ENCODE peak calls at places on chromosomes 4 and X, in seven cellular contexts. One of them, this sample, is unnamed.

GRCh38 chr4:108044951-108045686 is 55.4 kb downstream of the HADH start:
- DNase-seq in NCI-H526: no peak
- DNase-seq in GM12892: no peak
- DNase-seq in activated naive CD8-positive, alpha-beta T cell treated with anti-CD3 and anti-CD28 coated beads, Interleukin-2, amount 50 U/mL, for 16 hours: no peak
- DNase-seq in stimulated activated CD4-positive, alpha-beta T cell treated with anti-CD3 and anti-CD28 coated beads, Interleukin-15, amount 100 ng/mL, for 1 hour: no peak
- DNase-seq in T-helper 1 cell: no peak
- DNase-seq in GM13976: no peak
- DNase-seq in this sample: no peak

GRCh38 chr4:38788327-38788726 is 5.5 kb upstream of the TLR10 start:
- DNase-seq in NCI-H526: no peak
- DNase-seq in GM12892: no peak
- DNase-seq in activated naive CD8-positive, alpha-beta T cell treated with anti-CD3 and anti-CD28 coated beads, Interleukin-2, amount 50 U/mL, for 16 hours: no peak
- DNase-seq in stimulated activated CD4-positive, alpha-beta T cell treated with anti-CD3 and anti-CD28 coated beads, Interleukin-15, amount 100 ng/mL, for 1 hour: no peak
- DNase-seq in T-helper 1 cell: no peak
- DNase-seq in GM13976: no peak
- DNase-seq in this sample: no peak

GRCh38 chr4:80918004-80918403 is 112.5 kb upstream of the BMP3 start:
- DNase-seq in NCI-H526: no peak
- DNase-seq in GM12892: no peak
- DNase-seq in activated naive CD8-positive, alpha-beta T cell treated with anti-CD3 and anti-CD28 coated beads, Interleukin-2, amount 50 U/mL, for 16 hours: no peak
- DNase-seq in stimulated activated CD4-positive, alpha-beta T cell treated with anti-CD3 and anti-CD28 coated beads, Interleukin-15, amount 100 ng/mL, for 1 hour: no peak
- DNase-seq in T-helper 1 cell: no peak
- DNase-seq in GM13976: no peak
- DNase-seq in this sample: no peak

GRCh38 chr4:121270384-121270783 is 106.3 kb upstream of the TNIP3 start:
- DNase-seq in NCI-H526: no peak
- DNase-seq in GM12892: no peak
- DNase-seq in activated naive CD8-positive, alpha-beta T cell treated with anti-CD3 and anti-CD28 coated beads, Interleukin-2, amount 50 U/mL, for 16 hours: no peak
- DNase-seq in stimulated activated CD4-positive, alpha-beta T cell treated with anti-CD3 and anti-CD28 coated beads, Interleukin-15, amount 100 ng/mL, for 1 hour: no peak
- DNase-seq in T-helper 1 cell: no peak
- DNase-seq in GM13976: no peak
- DNase-seq in this sample: no peak

GRCh38 chrX:135509885-135510284 is 10.6 kb upstream of the INTS6L start:
- DNase-seq in NCI-H526: no peak
- DNase-seq in GM12892: no peak
- DNase-seq in activated naive CD8-positive, alpha-beta T cell treated with anti-CD3 and anti-CD28 coated beads, Interleukin-2, amount 50 U/mL, for 16 hours: no peak
- DNase-seq in stimulated activated CD4-positive, alpha-beta T cell treated with anti-CD3 and anti-CD28 coated beads, Interleukin-15, amount 100 ng/mL, for 1 hour: no peak
- DNase-seq in T-helper 1 cell: no peak
- DNase-seq in GM13976: no peak
- DNase-seq in this sample: no peak

GRCh38 chr4:39614487-39615162 is 24.0 kb downstream of the SMIM14 start:
- DNase-seq in NCI-H526: no peak
- DNase-seq in GM12892: no peak
- DNase-seq in activated naive CD8-positive, alpha-beta T cell treated with anti-CD3 and anti-CD28 coated beads, Interleukin-2, amount 50 U/mL, for 16 hours: no peak
- DNase-seq in stimulated activated CD4-positive, alpha-beta T cell treated with anti-CD3 and anti-CD28 coated beads, Interleukin-15, amount 100 ng/mL, for 1 hour: no peak
- DNase-seq in T-helper 1 cell: no peak
- DNase-seq in GM13976: no peak
- DNase-seq in this sample: no peak

GRCh38 chrX:119817130-119817690 is 25.8 kb upstream of the RPL39 start:
- DNase-seq in NCI-H526: no peak
- DNase-seq in GM12892: no peak
- DNase-seq in activated naive CD8-positive, alpha-beta T cell treated with anti-CD3 and anti-CD28 coated beads, Interleukin-2, amount 50 U/mL, for 16 hours: no peak
- DNase-seq in stimulated activated CD4-positive, alpha-beta T cell treated with anti-CD3 and anti-CD28 coated beads, Interleukin-15, amount 100 ng/mL, for 1 hour: no peak
- DNase-seq in T-helper 1 cell: no peak
- DNase-seq in GM13976: no peak
- DNase-seq in this sample: no peak

GRCh38 chr4:111945014-111945413 is 200.2 kb upstream of the FAM241A start:
- DNase-seq in NCI-H526: no peak
- DNase-seq in GM12892: no peak
- DNase-seq in activated naive CD8-positive, alpha-beta T cell treated with anti-CD3 and anti-CD28 coated beads, Interleukin-2, amount 50 U/mL, for 16 hours: no peak
- DNase-seq in stimulated activated CD4-positive, alpha-beta T cell treated with anti-CD3 and anti-CD28 coated beads, Interleukin-15, amount 100 ng/mL, for 1 hour: no peak
- DNase-seq in T-helper 1 cell: no peak
- DNase-seq in GM13976: no peak
- DNase-seq in this sample: no peak

GRCh38 chr4:14743601-14744000 is 258.7 kb upstream of the CPEB2 start:
- DNase-seq in NCI-H526: no peak
- DNase-seq in GM12892: no peak
- DNase-seq in activated naive CD8-positive, alpha-beta T cell treated with anti-CD3 and anti-CD28 coated beads, Interleukin-2, amount 50 U/mL, for 16 hours: no peak
- DNase-seq in stimulated activated CD4-positive, alpha-beta T cell treated with anti-CD3 and anti-CD28 coated beads, Interleukin-15, amount 100 ng/mL, for 1 hour: no peak
- DNase-seq in T-helper 1 cell: no peak
- DNase-seq in GM13976: no peak
- DNase-seq in this sample: no peak

GRCh38 chrX:112270991-112271390 is 188.4 kb upstream of the TRPC5 start:
- DNase-seq in NCI-H526: no peak
- DNase-seq in GM12892: no peak
- DNase-seq in activated naive CD8-positive, alpha-beta T cell treated with anti-CD3 and anti-CD28 coated beads, Interleukin-2, amount 50 U/mL, for 16 hours: no peak
- DNase-seq in stimulated activated CD4-positive, alpha-beta T cell treated with anti-CD3 and anti-CD28 coated beads, Interleukin-15, amount 100 ng/mL, for 1 hour: no peak
- DNase-seq in T-helper 1 cell: no peak
- DNase-seq in GM13976: no peak
- DNase-seq in this sample: no peak

GRCh38 chr4:125355791-125356190 is 41.0 kb downstream of the FAT4 start:
- DNase-seq in NCI-H526: no peak
- DNase-seq in GM12892: no peak
- DNase-seq in activated naive CD8-positive, alpha-beta T cell treated with anti-CD3 and anti-CD28 coated beads, Interleukin-2, amount 50 U/mL, for 16 hours: no peak
- DNase-seq in stimulated activated CD4-positive, alpha-beta T cell treated with anti-CD3 and anti-CD28 coated beads, Interleukin-15, amount 100 ng/mL, for 1 hour: no peak
- DNase-seq in T-helper 1 cell: no peak
- DNase-seq in GM13976: no peak
- DNase-seq in this sample: no peak

GRCh38 chr4:100076753-100077152 is 113.5 kb downstream of the DDIT4L start:
- DNase-seq in NCI-H526: no peak
- DNase-seq in GM12892: no peak
- DNase-seq in activated naive CD8-positive, alpha-beta T cell treated with anti-CD3 and anti-CD28 coated beads, Interleukin-2, amount 50 U/mL, for 16 hours: no peak
- DNase-seq in stimulated activated CD4-positive, alpha-beta T cell treated with anti-CD3 and anti-CD28 coated beads, Interleukin-15, amount 100 ng/mL, for 1 hour: no peak
- DNase-seq in T-helper 1 cell: no peak
- DNase-seq in GM13976: no peak
- DNase-seq in this sample: no peak

GRCh38 chrX:28120076-28120475 is 138.8 kb upstream of the DCAF8L1 start:
- DNase-seq in NCI-H526: no peak
- DNase-seq in GM12892: no peak
- DNase-seq in activated naive CD8-positive, alpha-beta T cell treated with anti-CD3 and anti-CD28 coated beads, Interleukin-2, amount 50 U/mL, for 16 hours: no peak
- DNase-seq in stimulated activated CD4-positive, alpha-beta T cell treated with anti-CD3 and anti-CD28 coated beads, Interleukin-15, amount 100 ng/mL, for 1 hour: no peak
- DNase-seq in T-helper 1 cell: no peak
- DNase-seq in GM13976: no peak
- DNase-seq in this sample: no peak